ENCODE peak calls at places on chromosome 22, in six cellular contexts. Q is tibial nerve; L is naive thymus-derived CD4-positive, alpha-beta T cell; P is thoracic aorta; X is skeletal muscle cell; U is HL-60. G is an unnamed sample.

GRCh38 chr22:45758603-45759002 is 87.0 kb downstream of the ATXN10 start:
- DNase-seq in L (no peak), P (no peak), U (no peak), X (no peak), Q (no peak), G (no peak)

GRCh38 chr22:37314315-37315046 is 32.2 kb downstream of the CYTH4 start:
- DNase-seq in Q (no peak), U (no peak), L (no peak), P (no peak), X (no peak), G (peak; percentile 51)

GRCh38 chr22:35915477-35916013 is 113.1 kb downstream of the RBFOX2 start:
- DNase-seq in L (no peak), P (no peak), U (no peak), Q (no peak), X (no peak), G (no peak)

GRCh38 chr22:40289991-40290459 is 56.3 kb upstream of the ADSL start:
- DNase-seq in U (peak; percentile 36), L (peak; percentile 71), X (no peak), Q (no peak), P (no peak), G (peak; percentile 62)

GRCh38 chr22:35506259-35506570 is 34.4 kb upstream of the RASD2 start:
- DNase-seq in U (no peak), X (no peak), P (no peak), L (no peak), Q (no peak), G (no peak)

GRCh38 chr22:35230839-35231584 is 26.3 kb upstream of the HMGXB4 start:
- DNase-seq in X (no peak), L (no peak), U (no peak), P (no peak), Q (no peak), G (peak; percentile 24)

GRCh38 chr22:34490911-34491310 is 570.6 kb upstream of the LARGE1 start:
- DNase-seq in Q (no peak), X (no peak), L (no peak), U (no peak), P (no peak), G (no peak)

GRCh38 chr22:23302171-23303002 is 122.1 kb downstream of the BCR start:
- DNase-seq in X (no peak), Q (no peak), P (no peak), L (no peak), U (no peak), G (no peak)

GRCh38 chr22:21714059-21714770 is 21.4 kb downstream of the YPEL1 start:
- DNase-seq in U (no peak), P (no peak), L (no peak), Q (no peak), X (no peak), G (no peak)

DNA sequence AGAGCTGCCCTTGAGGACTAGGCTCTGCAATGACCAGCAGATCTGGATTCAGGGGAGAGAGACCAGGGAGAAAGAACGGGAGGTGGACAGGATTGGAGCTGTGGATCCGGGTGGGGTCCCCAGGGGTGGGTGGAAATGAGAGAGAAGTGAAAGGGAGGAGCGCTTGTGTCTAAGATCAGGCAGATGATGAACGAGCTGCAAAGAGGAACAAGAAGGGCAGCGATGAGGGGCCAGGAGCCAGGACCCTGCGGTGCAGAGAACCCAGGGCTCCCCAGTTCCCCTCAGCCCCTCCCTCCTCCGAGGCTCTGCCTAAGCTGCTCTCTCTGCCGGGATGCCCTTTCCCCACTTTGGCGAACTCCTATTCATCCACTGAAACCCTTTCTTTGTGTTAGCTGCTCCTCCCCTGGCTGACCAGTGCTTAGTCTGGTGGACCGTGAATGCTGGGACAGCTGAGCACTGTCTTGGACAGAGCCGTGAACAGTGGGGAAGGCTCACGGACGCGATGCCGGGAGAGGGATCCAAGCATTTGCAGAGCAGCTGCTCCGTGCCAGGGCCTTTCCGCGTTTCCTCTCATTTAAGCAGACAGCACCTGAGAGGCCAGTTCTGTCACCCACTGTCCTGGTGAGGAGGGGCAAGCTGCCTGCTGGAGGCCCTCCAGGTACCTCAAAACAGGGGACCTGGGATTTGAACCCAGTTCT is 35.9 kb downstream of the SHISAL1 start:
- DNase-seq in L (no peak), Q (no peak), X (no peak), P (no peak), U (no peak), G (no peak)
- H3K4me3 ChIP-seq in L (no peak overlapping the region), Q (no peak overlapping the region), X (no peak overlapping the region), P (no peak overlapping the region), U (no peak overlapping the region), G (no peak overlapping the region)

DNA sequence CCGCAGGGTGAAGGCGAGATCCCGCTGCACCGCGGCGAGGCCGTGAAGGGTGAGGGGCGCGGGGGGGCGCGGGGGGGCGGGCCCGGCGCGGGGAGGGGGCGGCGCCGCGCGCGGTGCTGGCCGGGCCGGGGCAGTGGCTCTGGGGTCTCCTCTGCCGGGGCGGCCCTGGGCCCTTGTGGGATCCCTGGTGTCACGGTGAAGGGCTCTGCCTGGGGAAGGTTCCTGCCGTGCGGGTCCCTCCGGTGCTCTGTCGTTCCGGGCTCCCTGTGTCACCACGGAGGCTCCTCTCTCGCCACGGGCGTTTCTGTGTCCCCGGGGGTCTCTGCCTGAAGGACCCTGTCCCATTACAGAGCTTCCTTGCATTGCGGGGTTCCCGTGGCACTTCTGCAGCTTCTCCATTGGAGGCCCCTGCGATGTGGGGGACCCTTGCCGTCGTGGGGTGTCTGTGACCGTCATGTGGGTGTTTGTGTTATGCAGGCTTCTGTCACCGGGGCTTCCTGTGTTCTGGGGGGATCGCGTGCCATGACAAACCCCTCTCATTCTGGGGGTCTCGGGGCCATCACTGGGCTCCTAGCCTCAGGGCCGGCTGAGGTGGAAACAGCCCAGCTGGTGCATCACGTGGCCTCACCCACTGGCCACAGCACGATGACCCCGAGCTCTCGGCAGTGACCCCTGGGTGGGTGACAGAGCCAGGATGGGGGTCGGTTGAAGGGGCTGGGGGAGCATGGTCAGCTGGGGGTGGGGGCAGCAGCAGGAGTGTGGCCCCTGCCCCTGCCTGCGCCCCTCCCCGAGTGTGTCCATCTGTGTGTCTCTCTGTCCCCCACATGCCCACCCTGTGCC is 25.3 kb downstream of the SHANK3 start:
- DNase-seq in P (no peak), U (no peak), L (no peak), Q (no peak), X (no peak), G (no peak)
- H3K4me3 ChIP-seq in P (no peak overlapping the region), U (no peak overlapping the region), L (no peak overlapping the region), Q (no peak overlapping the region), X (peak overlapping the region; percentile 56), G (no peak overlapping the region)

GRCh38 chr22:24324137-24324536 is 53.5 kb downstream of the SPECC1L start:
- DNase-seq in P (no peak), U (no peak), X (no peak), L (no peak), Q (no peak), G (no peak)
- H3K4me3 ChIP-seq in P (no peak overlapping the region), U (no peak overlapping the region), X (no peak overlapping the region), L (no peak overlapping the region), Q (no peak overlapping the region), G (no peak overlapping the region)

DNA sequence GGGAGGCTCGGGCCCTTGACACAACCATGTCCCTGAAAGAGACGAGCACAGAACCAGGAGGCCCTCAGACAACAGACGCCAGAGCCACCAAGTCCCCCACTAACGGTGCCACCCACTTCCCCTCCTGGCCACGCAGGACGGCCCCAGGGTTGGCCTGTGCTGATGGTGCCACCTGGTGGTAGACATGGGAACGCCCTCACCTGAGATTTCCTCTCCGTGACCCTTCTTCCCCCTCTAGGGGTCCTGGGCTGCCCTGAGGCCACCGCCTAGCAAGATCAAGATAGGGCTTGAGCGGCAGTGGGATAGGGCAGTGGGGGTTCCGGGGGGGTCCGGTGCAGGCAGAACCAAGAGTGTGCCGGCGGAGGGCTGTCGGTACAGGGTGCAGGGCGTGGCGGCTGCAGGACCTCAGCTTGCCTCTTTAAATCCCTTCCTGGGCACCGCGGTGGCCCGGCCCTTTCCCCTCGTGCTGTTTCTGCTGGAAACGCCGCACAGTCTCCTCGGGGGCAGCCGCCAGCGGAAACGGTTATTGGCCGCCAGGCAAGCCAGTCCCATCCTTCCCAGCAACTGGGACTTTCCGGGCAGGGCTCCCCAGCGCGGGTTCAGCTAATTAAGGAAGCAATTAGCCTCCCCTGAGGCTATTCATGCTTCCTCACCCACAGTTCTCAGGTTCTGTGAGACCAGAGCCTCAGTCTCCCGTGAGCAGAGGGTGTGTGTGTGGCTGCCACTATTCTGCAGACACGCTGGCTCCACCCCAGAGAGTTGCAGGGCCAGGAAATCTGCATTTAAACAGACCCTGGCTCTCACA is 5.5 kb upstream of the NFAM1 start:
- DNase-seq in U (no peak), X (no peak), P (no peak), Q (peak; percentile 72), L (peak; percentile 90), G (peak; percentile 87)
- H3K4me3 ChIP-seq in U (peak overlapping the region; percentile 44), X (peak overlapping the region; percentile 54), P (peak overlapping the region; percentile 70), Q (peak overlapping the region; percentile 46), L (peak overlapping the region; percentile 67), G (peak overlapping the region; percentile 73)

GRCh38 chr22:44200451-44200850 is 19.7 kb downstream of the PARVG start:
- DNase-seq in L (no peak), U (no peak), X (no peak), Q (no peak), P (no peak), G (no peak)

GRCh38 chr22:44203203-44203602 is 22.5 kb downstream of the PARVG start:
- DNase-seq in X (no peak), Q (no peak), U (no peak), L (no peak), P (no peak), G (no peak)

GRCh38 chr22:44202261-44202789 is 21.6 kb downstream of the PARVG start:
- DNase-seq in P (no peak), X (peak; percentile 17), U (no peak), L (no peak), Q (no peak), G (no peak)

GRCh38 chr22:44200855-44201550 is 20.3 kb downstream of the PARVG start:
- DNase-seq in X (no peak), L (no peak), Q (no peak), U (no peak), P (no peak), G (no peak)

DNA sequence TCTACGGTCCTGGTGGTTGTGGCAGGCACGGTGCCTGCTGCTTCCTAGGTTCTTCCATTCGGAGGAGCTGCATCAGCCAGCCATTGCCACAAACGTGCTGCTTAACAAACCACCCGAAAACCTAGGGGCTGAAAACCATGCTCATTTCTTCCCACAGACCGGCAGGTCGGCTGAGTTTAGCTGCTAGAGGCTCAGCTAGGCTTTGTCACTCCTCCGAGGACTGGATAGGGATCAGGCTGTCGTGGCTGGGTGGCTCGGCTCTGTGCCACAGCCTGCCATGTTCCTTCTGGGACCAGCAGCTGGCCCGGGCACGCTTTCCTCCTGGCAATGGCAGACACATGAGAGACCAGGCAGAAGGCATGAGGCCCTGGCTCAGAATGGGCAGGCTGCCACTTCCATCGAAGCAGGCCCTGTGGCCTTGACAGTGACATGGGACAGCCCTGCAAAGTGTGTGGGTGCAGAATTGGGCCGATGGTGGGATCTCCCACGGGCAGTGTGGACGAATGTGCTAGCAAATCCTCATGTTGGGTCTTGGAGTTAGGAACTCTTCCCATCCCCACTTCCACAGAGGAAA is 20.9 kb downstream of the PARVG start:
- DNase-seq in P (no peak), L (no peak), Q (no peak), U (no peak), X (no peak), G (no peak)
- H3K4me3 ChIP-seq in P (no peak overlapping the region), L (no peak overlapping the region), Q (no peak overlapping the region), U (no peak overlapping the region), X (no peak overlapping the region), G (no peak overlapping the region)

GRCh38 chr22:50171319-50171964 is 911 bp downstream of the PANX2 start:
- DNase-seq in U (no peak), X (no peak), P (no peak), L (no peak), Q (no peak), G (peak; percentile 4)
- H3K4me3 ChIP-seq in U (no peak overlapping the region), X (peak overlapping the region; percentile 48), P (peak overlapping the region; percentile 65), L (no peak overlapping the region), Q (no peak overlapping the region), G (no peak overlapping the region)

GRCh38 chr22:27474112-27474571 is 327.4 kb downstream of the MN1 start:
- DNase-seq in P (no peak), Q (no peak), X (no peak), L (no peak), U (no peak), G (no peak)
- H3K4me3 ChIP-seq in P (no peak overlapping the region), Q (no peak overlapping the region), X (no peak overlapping the region), L (no peak overlapping the region), U (no peak overlapping the region), G (no peak overlapping the region)

GRCh38 chr22:38957046-38957770 is at the start of gene APOBEC3A:
- DNase-seq in U (no peak), L (no peak), P (no peak), Q (no peak), X (no peak), G (no peak)
- H3K4me3 ChIP-seq in U (no peak within 1 kb of the TSS), L (no peak within 1 kb of the TSS), P (no peak within 1 kb of the TSS), Q (no peak within 1 kb of the TSS), X (no peak within 1 kb of the TSS), G (no peak within 1 kb of the TSS)